ENCODE peak calls at places on chromosomes 11 and 22, in six cellular contexts. W, M, K, T, S and Z are unnamed samples.
A peak's percentile ranks its signal among the peaks of the same experiment; 100 is the strongest.

GRCh38 chr11:80204021-80204420 is 763.2 kb upstream of the TENM4 start:
- DNase-seq in M (no peak), T (no peak), S (no peak), K (no peak), W (no peak), Z (no peak)

GRCh38 chr11:126700773-126701554 is 299.6 kb downstream of the KIRREL3 start:
- DNase-seq in T (no peak), M (no peak), S (no peak), W (no peak), K (no peak), Z (no peak)

GRCh38 chr11:121932646-121933185 is 183.3 kb downstream of the BLID start:
- DNase-seq in M (peak; percentile 14), S (no peak), T (no peak), K (no peak), W (no peak), Z (no peak)

GRCh38 chr11:10550988-10551657 is 10.1 kb upstream of the RNF141 start:
- DNase-seq in S (no peak), W (no peak), T (no peak), K (no peak), M (no peak), Z (no peak)

GRCh38 chr11:58134151-58134550 is 8.8 kb upstream of the OR9I1 start:
- DNase-seq in T (no peak), S (no peak), W (no peak), K (no peak), M (peak; percentile 2), Z (no peak)

GRCh38 chr11:20474951-20475517 is 87.5 kb downstream of the PRMT3 start:
- DNase-seq in K (no peak), M (no peak), T (no peak), W (no peak), S (no peak), Z (no peak)

GRCh38 chr22:50481440-50482106 is at the start of gene ADM2:
- DNase-seq in W (no peak), M (peak; percentile 87), S (peak; percentile 59), K (peak; percentile 47), T (peak; percentile 45), Z (peak; percentile 80)

GRCh38 chr22:39427751-39428596 is 28.4 kb downstream of the TAB1 start:
- DNase-seq in W (no peak), S (no peak), M (no peak), T (no peak), K (no peak), Z (no peak)

GRCh38 chr11:22703561-22703960 is 37.1 kb downstream of the GAS2 start:
- DNase-seq in M (no peak), K (no peak), W (no peak), S (no peak), T (no peak), Z (no peak)

GRCh38 chr11:121344824-121345223 is 52.3 kb downstream of the SC5D start:
- DNase-seq in K (no peak), S (no peak), W (no peak), M (no peak), T (no peak), Z (no peak)

GRCh38 chr22:24937114-24937513 is 9.4 kb downstream of the LHFPL7 start:
- DNase-seq in T (no peak), S (no peak), M (peak; percentile 66), W (no peak), K (no peak), Z (no peak)

GRCh38 chr22:19971276-19972124 is 29.9 kb upstream of the TXNRD2 start:
- DNase-seq in S (no peak), W (no peak), M (no peak), K (no peak), T (no peak), Z (no peak)

GRCh38 chr11:1763336-1763795 is 361 bp downstream of the CTSD start:
- DNase-seq in M (no peak), S (no peak), K (no peak), W (no peak), T (no peak), Z (no peak)

GRCh38 chr11:81658722-81659121 is 1074.9 kb downstream of the FAM181B start:
- DNase-seq in W (no peak), M (peak; percentile 70), K (peak; percentile 1), T (no peak), S (no peak), Z (peak; percentile 3)

GRCh38 chr22:32518351-32518750 is 43.7 kb downstream of the FBXO7 start:
- DNase-seq in S (no peak), W (no peak), M (no peak), K (no peak), T (no peak), Z (no peak)

GRCh38 chr22:34427436-34427835 is 507.2 kb upstream of the LARGE1 start:
- DNase-seq in K (no peak), W (no peak), S (no peak), T (no peak), M (no peak), Z (no peak)

GRCh38 chr11:120337133-120337895 is 1.1 kb downstream of the ARHGEF12 start:
- DNase-seq in T (no peak), M (peak; percentile 41), W (no peak), K (no peak), S (peak; percentile 46), Z (peak; percentile 40)

GRCh38 chr11:38416141-38416540 is 1818.1 kb upstream of the RAG2 start:
- DNase-seq in S (no peak), K (no peak), W (no peak), M (no peak), T (no peak), Z (no peak)

GRCh38 chr11:38411149-38411548 is 1813.1 kb upstream of the RAG2 start:
- DNase-seq in K (no peak), T (no peak), W (no peak), S (no peak), M (peak; percentile 8), Z (no peak)
- TF ChIP-seq CTCF in K (no peak), T (no peak), W (peak; percentile 51), S (no peak), M (peak; percentile 8), Z (peak; percentile 27)

DNA sequence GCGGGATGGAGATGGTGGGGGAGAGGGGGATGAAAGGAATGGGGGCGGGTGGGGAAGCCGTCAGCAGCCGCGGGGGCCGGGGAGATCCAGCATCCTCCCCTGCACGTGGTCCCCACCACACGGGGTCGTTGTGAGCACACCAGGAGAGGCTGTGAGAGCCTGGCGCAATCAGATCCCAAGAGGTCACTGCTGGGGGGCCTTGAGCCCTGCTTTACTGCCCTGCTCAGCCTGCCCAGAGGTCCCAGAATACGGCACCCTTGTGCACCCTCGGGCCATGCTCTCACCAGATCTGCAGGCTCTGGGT is 7.4 kb downstream of the CABP7 start:
- DNase-seq in W (no peak), S (peak; percentile 39), T (no peak), K (peak; percentile 51), M (peak; percentile 81), Z (peak; percentile 77)
- TF ChIP-seq CTCF in W (peak; percentile 65), S (no peak), T (no peak), K (peak; percentile 36), M (peak; percentile 79), Z (peak; percentile 55)

GRCh38 chr22:38068641-38069371 is 11.6 kb downstream of the PICK1 start:
- DNase-seq in M (no peak), S (no peak), W (no peak), K (no peak), T (no peak), Z (no peak)

GRCh38 chr22:38071421-38072321 is 12.3 kb downstream of the SLC16A8 start:
- DNase-seq in M (no peak), T (no peak), W (no peak), S (no peak), K (no peak), Z (no peak)

GRCh38 chr22:38070250-38070921 is 13.2 kb downstream of the PICK1 start:
- DNase-seq in S (no peak), K (no peak), T (no peak), W (no peak), M (no peak), Z (no peak)

GRCh38 chr22:38067771-38068360 is 10.7 kb downstream of the PICK1 start:
- DNase-seq in T (no peak), K (no peak), S (no peak), W (no peak), M (no peak), Z (no peak)

DNA sequence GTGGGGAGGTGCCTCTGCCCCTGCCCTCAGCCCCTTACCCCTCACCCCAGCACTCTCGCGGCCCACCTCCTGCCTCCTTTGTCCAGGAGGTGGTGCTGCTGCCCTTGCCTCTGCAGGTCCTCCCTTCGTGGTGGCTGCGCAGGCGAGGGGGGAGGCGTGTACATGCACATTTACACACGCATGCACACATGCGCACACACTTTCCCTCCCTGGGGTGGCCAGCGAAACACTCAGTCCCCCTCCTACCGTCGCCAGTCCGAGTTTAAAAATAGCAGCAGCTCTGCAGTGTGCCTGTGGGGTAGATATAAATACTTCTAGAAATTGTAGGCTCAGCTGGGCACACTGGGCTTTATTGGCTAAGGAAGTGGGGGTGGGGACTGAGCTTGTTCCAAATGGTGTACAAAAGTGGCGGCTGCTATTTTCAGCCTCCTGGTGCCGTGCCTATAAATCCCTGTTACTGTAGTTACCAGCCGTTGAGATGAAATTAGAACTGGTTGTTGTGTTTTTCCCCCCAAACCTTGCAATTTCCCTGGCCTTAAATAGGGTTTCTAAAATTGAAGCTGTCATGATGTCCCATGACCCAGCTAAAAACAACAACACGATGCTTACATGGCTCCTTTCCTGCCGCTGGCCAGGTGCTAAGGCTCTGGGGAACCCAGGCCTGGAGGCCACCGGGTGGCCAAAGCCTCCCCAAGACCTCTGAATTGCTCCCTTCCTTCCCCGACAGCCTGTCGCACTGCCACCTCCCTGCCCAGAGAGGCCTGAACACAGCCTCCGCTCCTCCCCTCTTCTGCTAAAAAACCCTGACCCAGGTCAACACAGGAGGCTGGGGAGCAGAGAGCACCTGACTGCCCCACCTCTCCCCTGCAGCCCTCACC is 12.4 kb downstream of the PICK1 start:
- DNase-seq in M (peak; percentile 58), K (no peak), T (no peak), W (no peak), S (no peak), Z (peak; percentile 50)
- TF ChIP-seq CTCF in M (peak; percentile 84), K (peak; percentile 49), T (no peak), W (peak; percentile 75), S (no peak), Z (peak; percentile 43)

GRCh38 chr22:47275479-47276218 is 513.2 kb downstream of the TBC1D22A start:
- DNase-seq in T (no peak), W (no peak), S (no peak), M (no peak), K (no peak), Z (no peak)
- TF ChIP-seq CTCF in T (no peak), W (no peak), S (no peak), M (no peak), K (no peak), Z (no peak)